ENCODE peak calls at places on chromosomes 16 and 17, in five cellular contexts. O, Q, S, Z and T are unnamed samples.

GRCh38 chr17:83181991-83182619 is 102.7 kb downstream of the METRNL start:
- DNase-seq in Z (no peak), Q (no peak), S (no peak), O (no peak), T (peak)

GRCh38 chr16:88892065-88892464 is 25.6 kb upstream of the PABPN1L start:
- DNase-seq in S (no peak), O (no peak), Q (no peak), Z (no peak), T (no peak)

GRCh38 chr17:66494023-66494803 is 191.8 kb downstream of the PRKCA start:
- DNase-seq in O (no peak), S (peak), Q (peak), Z (peak), T (no peak)

GRCh38 chr17:72903522-72903921 is 189.0 kb downstream of the SLC39A11 start:
- DNase-seq in O (no peak), Z (no peak), S (no peak), Q (no peak), T (no peak)

GRCh38 chr17:7894226-7894625 is 5.6 kb downstream of the CHD3 start:
- DNase-seq in O (no peak), Q (no peak), Z (no peak), S (no peak), T (no peak)

GRCh38 chr17:57634713-57635465 is 110.2 kb downstream of the CCDC182 start:
- DNase-seq in O (no peak), S (no peak), Z (no peak), Q (no peak), T (no peak)

GRCh38 chr17:30554839-30555751 is 77.9 kb downstream of the GOSR1 start:
- DNase-seq in Z (no peak), S (no peak), O (peak), Q (no peak), T (no peak)

GRCh38 chr16:66580605-66581209 is 1.4 kb downstream of the CMTM2 start:
- DNase-seq in O (no peak), Z (peak), S (peak), Q (no peak), T (no peak)

GRCh38 chr17:7438050-7438614 is 1.2 kb upstream of the FGF11 start:
- DNase-seq in Z (no peak), O (peak), S (no peak), Q (no peak), T (peak)

GRCh38 chr17:64449545-64449944 is 630 bp downstream of the MILR1 start:
- DNase-seq in Q (no peak), O (no peak), S (no peak), Z (no peak), T (no peak)

GRCh38 chr17:55004484-55004883 is 35.9 kb downstream of the STXBP4 start:
- DNase-seq in S (no peak), O (no peak), Z (no peak), Q (no peak), T (no peak)

GRCh38 chr16:9102379-9102778 is 10.9 kb downstream of the HAPSTR1 start:
- DNase-seq in Q (peak), S (peak), O (no peak), Z (peak), T (peak)

GRCh38 chr17:65219707-65220106 is 82.5 kb downstream of the RGS9 start:
- DNase-seq in O (no peak), Z (no peak), Q (no peak), S (no peak), T (no peak)

GRCh38 chr17:17140590-17140980 is 65.5 kb downstream of the PLD6 start:
- DNase-seq in Q (peak), Z (peak), S (peak), O (peak), T (no peak)

GRCh38 chr17:77601054-77601979 is 357.2 kb upstream of the TNRC6C start:
- DNase-seq in S (no peak), Z (no peak), Q (no peak), O (no peak), T (no peak)

GRCh38 chr17:45794840-45795239 is 10.7 kb downstream of the CRHR1 start:
- DNase-seq in Q (no peak), O (peak), S (no peak), Z (no peak), T (no peak)

GRCh38 chr17:80976718-80977117 is 14.9 kb upstream of the CHMP6 start:
- DNase-seq in S (no peak), Q (no peak), Z (no peak), O (no peak), T (no peak)

GRCh38 chr17:27879987-27880608 is 13.1 kb downstream of the LYRM9 start:
- DNase-seq in Z (peak), S (peak), Q (no peak), O (peak), T (no peak)

GRCh38 chr17:35447494-35447893 is 1.1 kb downstream of the SLFN13 start:
- DNase-seq in O (no peak), Q (no peak), Z (no peak), S (no peak), T (no peak)

GRCh38 chr17:61579961-61580360 is 11.1 kb downstream of the NACA2 start:
- DNase-seq in S (no peak), Q (no peak), Z (no peak), O (no peak), T (no peak)

GRCh38 chr17:5468075-5468473 is 708 bp downstream of the DHX33 start:
- DNase-seq in S (peak), Z (no peak), O (no peak), Q (no peak), T (no peak)

GRCh38 chr16:81604960-81605383 is 160.4 kb downstream of the CMIP start:
- DNase-seq in Z (no peak), O (no peak), Q (no peak), S (peak), T (no peak)

GRCh38 chr17:42667088-42667951 is 8.2 kb downstream of the TUBG2 start:
- DNase-seq in Z (no peak), S (peak), Q (no peak), O (no peak), T (no peak)

GRCh38 chr17:27502526-27503324 is 46.5 kb downstream of the KSR1 start:
- DNase-seq in Q (peak), Z (peak), O (no peak), S (no peak), T (no peak)

GRCh38 chr16:70713342-70713741 is 27.5 kb upstream of the MTSS2 start:
- DNase-seq in Q (no peak), Z (no peak), O (no peak), S (no peak), T (no peak)

GRCh38 chr17:17737938-17738894 is 57.0 kb downstream of the RAI1 start:
- DNase-seq in Q (no peak), Z (no peak), S (peak), O (no peak), T (no peak)

GRCh38 chr17:77131919-77132318 is 8.8 kb upstream of the SEC14L1 start:
- DNase-seq in O (no peak), Q (no peak), Z (no peak), S (peak), T (no peak)

GRCh38 chr17:82267575-82268379 is 5.7 kb downstream of the CSNK1D start:
- DNase-seq in Q (peak), Z (peak), S (peak), O (peak), T (peak)

GRCh38 chr17:83056583-83057396 is 22.6 kb upstream of the METRNL start:
- DNase-seq in Z (no peak), S (no peak), Q (no peak), O (no peak), T (no peak)

GRCh38 chr16:47750371-47750770 is 289.2 kb downstream of the PHKB start:
- DNase-seq in S (no peak), Z (no peak), O (no peak), Q (no peak), T (no peak)

GRCh38 chr17:81859906-81860755 is at the start of gene P4HB:
- DNase-seq in O (peak), Q (no peak), S (no peak), Z (no peak), T (no peak)